ENCODE peak calls at places on chromosomes 16 and 17, in nine cellular contexts. Q is HTR-8/SVneo; M is uterus; J is GM23248; N is memory B cell; Y is Daoy; Z is AML-193; D is stimulated activated CD4-positive, alpha-beta T cell treated with anti-CD3 and anti-CD28 coated beads, TNF-alpha, amount 100 ng/mL, for 4 hours; U is activated effector memory CD4-positive, alpha-beta T cell treated with Interleukin-2 at 50 U/mL for 16 hours. B is an unnamed sample.

GRCh38 chr16:27217256-27217655 is 13.9 kb downstream of the KDM8 start:
- DNase-seq in Q (no peak), M (no peak), J (peak; percentile 33), N (no peak), Y (peak; percentile 19), Z (no peak), D (no peak), U (no peak), B (peak; percentile 82)

GRCh38 chr16:89366561-89367537 is 123.5 kb downstream of the ANKRD11 start:
- DNase-seq in Q (no peak), M (no peak), J (no peak), N (no peak), Y (no peak), Z (no peak), D (no peak), U (no peak), B (no peak)

GRCh38 chr17:9343513-9343912 is 232.1 kb downstream of the STX8 start:
- DNase-seq in Q (no peak), M (peak; percentile 22), J (no peak), N (no peak), Y (no peak), Z (no peak), D (no peak), U (no peak), B (no peak)

GRCh38 chr17:32486701-32487459 is at the start of gene CDK5R1:
- DNase-seq in Q (peak; percentile 69), M (peak; percentile 51), J (peak; percentile 86), N (peak; percentile 79), Y (peak; percentile 82), Z (peak; percentile 49), D (peak; percentile 62), U (peak; percentile 65), B (no peak)

GRCh38 chr16:9091867-9092281 is 430 bp downstream of the HAPSTR1 start:
- DNase-seq in Q (no peak), M (peak; percentile 37), J (peak; percentile 77), N (peak; percentile 69), Y (peak; percentile 46), Z (no peak), D (peak; percentile 28), U (no peak), B (no peak)

GRCh38 chr16:76583466-76583865 is 306.3 kb downstream of the CNTNAP4 start:
- DNase-seq in Q (no peak), M (no peak), J (peak; percentile 4), N (no peak), Y (peak; percentile 33), Z (no peak), D (no peak), U (no peak), B (no peak)

GRCh38 chr16:51433597-51433996 is 282.5 kb upstream of the SALL1 start:
- DNase-seq in Q (no peak), M (no peak), J (no peak), N (no peak), Y (no peak), Z (no peak), D (no peak), U (no peak), B (no peak)

GRCh38 chr17:39928868-39929651 is 1.5 kb downstream of the LRRC3C start:
- DNase-seq in Q (peak; percentile 73), M (no peak), J (peak; percentile 97), N (no peak), Y (peak; percentile 74), Z (peak; percentile 66), D (no peak), U (no peak), B (peak; percentile 77)

GRCh38 chr17:27634026-27634335 is 3.0 kb downstream of the LGALS9 start:
- DNase-seq in Q (no peak), M (no peak), J (no peak), N (no peak), Y (no peak), Z (no peak), D (no peak), U (no peak), B (no peak)

GRCh38 chr17:2195729-2196128 is 107.9 kb downstream of the SMG6 start:
- DNase-seq in Q (no peak), M (peak; percentile 9), J (peak; percentile 64), N (no peak), Y (peak; percentile 68), Z (no peak), D (no peak), U (no peak), B (no peak)

GRCh38 chr16:70651524-70651923 is 5.2 kb downstream of the IL34 start:
- DNase-seq in Q (no peak), M (no peak), J (peak; percentile 57), N (no peak), Y (no peak), Z (no peak), D (no peak), U (no peak), B (no peak)

B was measured in skeletal muscle cell.